ENCODE peak calls at places on chromosomes 2 and 18, in seven cellular contexts. G is CD4-positive, alpha-beta memory T cell; V is fibroblast of pulmonary artery; Z is cardiac fibroblast; N is HEK293T; D is stimulated activated naive CD8-positive, alpha-beta T cell treated with anti-CD3 and anti-CD28 coated beads, Interleukin-15, Interleukin-2, amounts not matched to agents 100 U/mL and 50 U/mL, for 24 hours; L is activated effector memory CD4-positive, alpha-beta T cell treated with Interleukin-2 at 50 U/mL for 16 hours. J is an unnamed sample.

GRCh38 chr18:58862851-58863538 is 1.7 kb upstream of the ZNF532 start:
- DNase-seq in L (no peak), D (peak), G (peak), V (peak), N (peak), Z (peak), J (peak)

GRCh38 chr2:164937864-164938401 is 17.4 kb downstream of the SLC38A11 start:
- DNase-seq in D (no peak), V (no peak), N (no peak), L (no peak), G (no peak), Z (no peak), J (no peak)

GRCh38 chr2:181683518-181684453 is 3.5 kb upstream of the NEUROD1 start:
- DNase-seq in Z (no peak), D (no peak), L (no peak), G (no peak), V (peak), N (peak), J (peak)

GRCh38 chr2:38171208-38171858 is 95.4 kb upstream of the CYP1B1 start:
- DNase-seq in G (no peak), N (no peak), V (no peak), D (no peak), L (no peak), Z (peak), J (no peak)

GRCh38 chr2:46062637-46063412 is 234.4 kb upstream of the EPAS1 start:
- DNase-seq in D (peak), V (peak), G (peak), L (peak), Z (peak), N (peak), J (peak)

GRCh38 chr18:45838302-45839070 is 13.0 kb downstream of the SIGLEC15 start:
- DNase-seq in Z (no peak), G (no peak), N (no peak), L (no peak), V (no peak), D (no peak), J (no peak)

GRCh38 chr18:58863539-58864145 is 1.0 kb upstream of the ZNF532 start:
- DNase-seq in Z (no peak), D (peak), V (peak), N (no peak), L (no peak), G (peak), J (no peak)

GRCh38 chr18:48814490-48815181 is 136.1 kb downstream of the SMAD7 start:
- DNase-seq in N (no peak), V (no peak), Z (peak), L (no peak), D (peak), G (peak), J (no peak)

GRCh38 chr18:48548404-48548771 is 9.6 kb downstream of the CTIF start:
- DNase-seq in D (no peak), N (no peak), Z (no peak), L (no peak), G (no peak), V (peak), J (no peak)

GRCh38 chr2:56167616-56168015 is 16.2 kb upstream of the CCDC85A start:
- DNase-seq in D (no peak), V (peak), G (no peak), L (no peak), N (no peak), Z (peak), J (no peak)

GRCh38 chr18:63160172-63160995 is 159.2 kb downstream of the BCL2 start:
- DNase-seq in G (peak), V (no peak), L (no peak), N (no peak), Z (no peak), D (no peak), J (no peak)

GRCh38 chr18:55555628-55556027 is 32.4 kb downstream of the TCF4 start:
- DNase-seq in L (no peak), Z (no peak), N (no peak), G (no peak), V (no peak), D (no peak), J (no peak)

GRCh38 chr2:223100061-223100511 is 48.1 kb downstream of the KCNE4 start:
- DNase-seq in V (peak), G (no peak), N (no peak), Z (peak), L (no peak), D (no peak), J (no peak)

GRCh38 chr2:158458617-158458920 is 1.8 kb downstream of the PKP4 start:
- DNase-seq in G (no peak), N (no peak), D (no peak), Z (no peak), L (no peak), V (peak), J (peak)

GRCh38 chr2:43228782-43229659 is 2.6 kb upstream of the ZFP36L2 start:
- DNase-seq in N (no peak), G (peak), V (peak), Z (peak), L (no peak), D (peak), J (no peak)

GRCh38 chr18:3015203-3015590 is 2.3 kb upstream of the LPIN2 start:
- DNase-seq in V (peak), G (no peak), D (peak), L (no peak), N (no peak), Z (peak), J (no peak)

GRCh38 chr2:136238214-136238551 is 120.2 kb upstream of the CXCR4 start:
- DNase-seq in G (no peak), N (no peak), Z (peak), L (no peak), D (no peak), V (peak), J (no peak)

GRCh38 chr2:160321025-160321424 is 121.0 kb upstream of the ITGB6 start:
- DNase-seq in D (no peak), Z (no peak), G (no peak), L (no peak), V (no peak), N (no peak), J (no peak)

GRCh38 chr2:138730497-138731030 is 49.6 kb downstream of the NXPH2 start:
- DNase-seq in L (no peak), Z (no peak), D (no peak), V (no peak), N (no peak), G (no peak), J (no peak)

GRCh38 chr18:30150466-30151019 is 892.0 kb downstream of the DSC3 start:
- DNase-seq in V (no peak), Z (no peak), D (no peak), L (no peak), G (no peak), N (no peak), J (no peak)

J was measured in cerebellar cortex.